ENCODE peak calls at places on chromosomes 13 and 19, in nine cellular contexts. P, Q, U, G, L, O, K, M and R are unnamed samples.

GRCh38 chr13:111429064-111429558 is 108.7 kb downstream of the TEX29 start:
- DNase-seq in P (peak; percentile 80), Q (no peak), U (peak; percentile 72), G (no peak), L (peak; percentile 61), O (peak; percentile 50), K (peak; percentile 16), M (peak; percentile 27), R (peak; percentile 61)

GRCh38 chr19:28727133-28727834 is 485.7 kb downstream of the UQCRFS1 start:
- DNase-seq in P (peak; percentile 52), Q (no peak), U (peak; percentile 89), G (no peak), L (peak; percentile 78), O (no peak), K (peak; percentile 21), M (no peak), R (no peak)

GRCh38 chr19:45456500-45456815 is 11.3 kb upstream of the FOSB start:
- DNase-seq in P (no peak), Q (no peak), U (no peak), G (no peak), L (no peak), O (no peak), K (no peak), M (no peak), R (no peak)

GRCh38 chr19:46481947-46482346 is 10.6 kb upstream of the PNMA8A start:
- DNase-seq in P (no peak), Q (no peak), U (no peak), G (no peak), L (no peak), O (no peak), K (peak; percentile 25), M (no peak), R (no peak)

GRCh38 chr19:7910321-7911161 is 4.1 kb upstream of the TGFBR3L start:
- DNase-seq in P (no peak), Q (no peak), U (no peak), G (peak; percentile 51), L (peak; percentile 13), O (no peak), K (no peak), M (no peak), R (no peak)

GRCh38 chr19:30052122-30053075 is 110.4 kb downstream of the URI1 start:
- DNase-seq in P (no peak), Q (no peak), U (no peak), G (no peak), L (no peak), O (no peak), K (no peak), M (no peak), R (no peak)

GRCh38 chr13:80817979-80818378 is 477.1 kb upstream of the SPRY2 start:
- DNase-seq in P (no peak), Q (no peak), U (no peak), G (no peak), L (no peak), O (no peak), K (no peak), M (no peak), R (no peak)

GRCh38 chr13:82900453-82900852 is 981.8 kb downstream of the SLITRK1 start:
- DNase-seq in P (no peak), Q (no peak), U (no peak), G (no peak), L (no peak), O (no peak), K (no peak), M (no peak), R (no peak)

GRCh38 chr13:46803586-46803985 is 6.6 kb upstream of the ESD start:
- DNase-seq in P (no peak), Q (no peak), U (no peak), G (no peak), L (no peak), O (no peak), K (no peak), M (no peak), R (no peak)

GRCh38 chr19:8335343-8336071 is 7.6 kb downstream of the KANK3 start:
- DNase-seq in P (no peak), Q (no peak), U (peak; percentile 59), G (peak; percentile 44), L (peak; percentile 34), O (no peak), K (no peak), M (no peak), R (no peak)

GRCh38 chr19:12796146-12797071 is 5.1 kb downstream of the JUNB start:
- DNase-seq in P (peak; percentile 79), Q (peak; percentile 47), U (peak; percentile 86), G (peak; percentile 78), L (peak; percentile 81), O (peak; percentile 77), K (peak; percentile 89), M (peak; percentile 80), R (peak; percentile 87)

GRCh38 chr19:31448221-31448657 is 99.0 kb upstream of the TSHZ3 start:
- DNase-seq in P (peak; percentile 39), Q (peak; percentile 36), U (no peak), G (peak; percentile 69), L (no peak), O (no peak), K (peak; percentile 93), M (no peak), R (no peak)

GRCh38 chr13:73107459-73107858 is 48.7 kb downstream of the KLF5 start:
- DNase-seq in P (no peak), Q (no peak), U (no peak), G (no peak), L (no peak), O (no peak), K (no peak), M (no peak), R (no peak)

DNA sequence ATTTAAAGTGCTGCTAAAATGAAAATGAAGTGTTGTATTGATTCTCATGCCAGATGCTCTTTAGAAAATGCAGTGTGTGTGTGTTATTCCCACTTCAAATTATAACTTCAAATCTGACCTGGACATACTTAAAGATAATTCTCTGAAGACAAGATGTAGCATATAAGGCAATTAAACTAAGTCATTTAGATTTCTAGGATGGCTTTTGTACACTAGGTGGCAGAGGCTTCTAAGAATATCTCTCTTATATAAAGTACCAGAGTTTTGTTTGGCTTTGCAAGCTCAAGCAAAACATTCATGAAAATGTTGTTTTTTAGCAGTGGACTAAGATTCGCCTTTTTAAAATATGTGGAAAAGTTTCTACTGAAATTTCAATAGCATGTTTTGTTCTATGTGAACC is 407.2 kb downstream of the GPC5 start:
- DNase-seq in P (no peak), Q (no peak), U (no peak), G (no peak), L (no peak), O (no peak), K (peak; percentile 3), M (peak; percentile 1), R (no peak)
- TF ChIP-seq CTCF in P (no peak), Q (no peak), U (no peak), G (no peak), L (no peak), O (peak; percentile 34), K (peak; percentile 13), M (no peak), R (no peak)

GRCh38 chr13:85266771-85267170 is 532.4 kb downstream of the SLITRK6 start:
- DNase-seq in P (no peak), Q (no peak), U (no peak), G (no peak), L (no peak), O (no peak), K (no peak), M (no peak), R (no peak)

GRCh38 chr13:85265296-85265695 is 533.9 kb downstream of the SLITRK6 start:
- DNase-seq in P (no peak), Q (no peak), U (no peak), G (no peak), L (no peak), O (no peak), K (no peak), M (no peak), R (no peak)

GRCh38 chr13:85266331-85266730 is 532.9 kb downstream of the SLITRK6 start:
- DNase-seq in P (no peak), Q (no peak), U (no peak), G (no peak), L (no peak), O (no peak), K (no peak), M (no peak), R (peak; percentile 19)

GRCh38 chr13:85260896-85261295 is 538.3 kb downstream of the SLITRK6 start:
- DNase-seq in P (no peak), Q (no peak), U (no peak), G (no peak), L (no peak), O (no peak), K (no peak), M (no peak), R (no peak)

GRCh38 chr13:85261757-85262346 is 537.4 kb downstream of the SLITRK6 start:
- DNase-seq in P (no peak), Q (no peak), U (no peak), G (no peak), L (no peak), O (no peak), K (peak; percentile 38), M (peak; percentile 21), R (peak; percentile 50)
- TF ChIP-seq CTCF in P (no peak), Q (peak; percentile 35), U (peak; percentile 30), G (no peak), L (peak; percentile 62), O (peak; percentile 13), K (peak; percentile 72), M (no peak), R (peak; percentile 55)

DNA sequence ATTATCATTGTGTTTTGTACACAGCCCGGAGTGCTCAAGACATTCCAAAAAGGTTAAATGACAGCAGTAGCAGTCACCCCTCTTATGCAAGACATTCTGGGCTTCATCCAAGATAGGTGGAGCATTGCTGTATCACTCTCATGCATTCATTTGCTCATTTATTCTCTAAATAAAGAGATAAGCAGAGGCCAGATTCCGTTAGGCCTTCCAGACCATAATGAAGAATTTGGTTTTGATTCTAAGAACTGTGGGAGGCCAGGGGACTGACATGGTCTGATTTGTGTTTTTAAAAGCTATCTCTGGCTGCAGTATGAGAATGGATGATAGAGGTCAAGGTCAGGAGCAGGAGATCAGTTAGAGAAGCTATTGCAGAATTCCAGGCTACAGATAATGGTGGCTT is 145.8 kb downstream of the KCNRG start:
- DNase-seq in P (no peak), Q (peak; percentile 5), U (no peak), G (no peak), L (no peak), O (no peak), K (peak; percentile 69), M (no peak), R (peak; percentile 86)
- TF ChIP-seq CTCF in P (no peak), Q (no peak), U (no peak), G (no peak), L (no peak), O (no peak), K (no peak), M (no peak), R (no peak)

DNA sequence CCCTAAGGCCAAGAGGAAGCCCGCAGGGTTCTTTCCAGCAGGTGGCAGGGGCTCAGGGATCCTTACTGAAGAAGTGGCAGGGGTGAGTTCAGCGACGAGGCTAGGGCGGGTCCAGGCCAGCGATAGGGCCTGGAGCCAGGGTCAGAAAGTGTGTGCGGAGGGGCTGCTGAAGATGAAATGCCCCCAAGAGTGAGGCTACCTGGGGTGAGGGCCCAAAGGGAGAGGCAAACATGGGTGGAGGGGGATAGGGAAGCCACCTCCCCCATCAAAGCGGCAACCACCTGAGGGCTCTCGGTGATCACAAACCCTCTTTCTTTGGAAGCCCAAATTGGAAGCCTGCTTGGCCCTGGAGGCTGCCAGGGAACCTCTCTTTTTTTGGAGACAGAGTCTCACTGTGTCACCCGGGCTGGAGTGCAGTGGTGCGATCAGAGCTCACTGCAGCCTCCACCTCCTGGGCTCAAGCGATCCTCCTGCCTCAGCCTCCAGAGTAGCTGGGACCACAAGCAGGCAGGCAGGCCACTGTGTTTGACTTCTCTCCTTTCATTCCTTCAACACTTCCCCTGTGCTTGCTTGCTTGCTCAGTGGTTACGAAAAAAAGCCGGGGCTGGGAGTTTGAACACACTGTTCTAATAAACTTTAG is 1.2 kb upstream of the ATP8B3 start:
- DNase-seq in P (no peak), Q (no peak), U (no peak), G (no peak), L (no peak), O (no peak), K (no peak), M (no peak), R (no peak)
- TF ChIP-seq CTCF in P (no peak), Q (no peak), U (no peak), G (no peak), L (no peak), O (no peak), K (no peak), M (no peak), R (no peak)